ENCODE peak calls at places on chromosome 9, in four cellular contexts. One of them, this sample, is unnamed.

GRCh38 chr9:87513171-87513570 is 15.5 kb downstream of the DAPK1 start:
- DNase-seq in neural progenitor cell: no peak
- DNase-seq in OCI-LY7: no peak
- DNase-seq in SJCRH30: no peak
- DNase-seq in this sample: no peak

GRCh38 chr9:79221084-79221483 is 350.7 kb upstream of the TLE4 start:
- DNase-seq in neural progenitor cell: no peak
- DNase-seq in OCI-LY7: no peak
- DNase-seq in SJCRH30: peak; percentile 77
- DNase-seq in this sample: no peak

GRCh38 chr9:109520475-109521132 is 22.5 kb upstream of the PTPN3 start:
- DNase-seq in neural progenitor cell: peak; percentile 85
- DNase-seq in OCI-LY7: peak; percentile 60
- DNase-seq in SJCRH30: peak; percentile 67
- DNase-seq in this sample: peak; percentile 7

GRCh38 chr9:16652511-16653101 is 217.9 kb downstream of the BNC2 start:
- DNase-seq in neural progenitor cell: no peak
- DNase-seq in OCI-LY7: no peak
- DNase-seq in SJCRH30: no peak
- DNase-seq in this sample: no peak

GRCh38 chr9:125296843-125297372 is 35.3 kb downstream of the GAPVD1 start:
- DNase-seq in neural progenitor cell: no peak
- DNase-seq in OCI-LY7: no peak
- DNase-seq in SJCRH30: no peak
- DNase-seq in this sample: no peak

GRCh38 chr9:32698706-32699277 is 63.3 kb upstream of the TAF1L start:
- DNase-seq in neural progenitor cell: no peak
- DNase-seq in OCI-LY7: no peak
- DNase-seq in SJCRH30: no peak
- DNase-seq in this sample: no peak

GRCh38 chr9:79672236-79672635 is 100.5 kb downstream of the TLE4 start:
- DNase-seq in neural progenitor cell: no peak
- DNase-seq in OCI-LY7: no peak
- DNase-seq in SJCRH30: no peak
- DNase-seq in this sample: no peak

GRCh38 chr9:34684145-34684544 is 6.9 kb downstream of the CCL19 start:
- DNase-seq in neural progenitor cell: no peak
- DNase-seq in OCI-LY7: no peak
- DNase-seq in SJCRH30: no peak
- DNase-seq in this sample: no peak

DNA sequence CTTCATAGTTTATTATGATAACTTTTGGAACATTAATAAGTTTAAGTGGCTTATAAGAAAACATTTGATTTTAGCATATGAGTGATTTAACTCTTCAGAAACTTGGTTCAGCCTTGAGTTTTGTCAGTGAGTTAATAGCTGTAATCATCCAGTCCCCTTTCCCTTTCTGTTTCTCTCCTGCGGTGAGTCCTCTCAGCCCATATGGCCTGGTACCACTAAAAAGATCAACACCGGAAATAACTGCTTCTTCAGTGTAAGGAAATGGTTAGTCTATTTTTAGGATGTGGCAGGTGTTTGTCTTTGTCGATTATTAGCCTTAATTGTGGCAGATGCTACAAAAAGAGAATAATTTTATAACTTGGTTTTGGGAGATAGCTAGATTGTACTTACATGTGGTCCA is 120.2 kb upstream of the GRHPR start:
- DNase-seq in neural progenitor cell: no peak
- DNase-seq in OCI-LY7: peak; percentile 98
- DNase-seq in SJCRH30: no peak
- DNase-seq in this sample: peak; percentile 57
- H3K4me1 ChIP-seq in neural progenitor cell: no peaks in the 10 kb centered on the region
- H3K4me1 ChIP-seq in OCI-LY7: peaks cover 84% of the 10 kb centered on the region
- H3K4me1 ChIP-seq in SJCRH30: no peaks in the 10 kb centered on the region
- H3K4me1 ChIP-seq in this sample: peaks cover 37% of the 10 kb centered on the region

DNA sequence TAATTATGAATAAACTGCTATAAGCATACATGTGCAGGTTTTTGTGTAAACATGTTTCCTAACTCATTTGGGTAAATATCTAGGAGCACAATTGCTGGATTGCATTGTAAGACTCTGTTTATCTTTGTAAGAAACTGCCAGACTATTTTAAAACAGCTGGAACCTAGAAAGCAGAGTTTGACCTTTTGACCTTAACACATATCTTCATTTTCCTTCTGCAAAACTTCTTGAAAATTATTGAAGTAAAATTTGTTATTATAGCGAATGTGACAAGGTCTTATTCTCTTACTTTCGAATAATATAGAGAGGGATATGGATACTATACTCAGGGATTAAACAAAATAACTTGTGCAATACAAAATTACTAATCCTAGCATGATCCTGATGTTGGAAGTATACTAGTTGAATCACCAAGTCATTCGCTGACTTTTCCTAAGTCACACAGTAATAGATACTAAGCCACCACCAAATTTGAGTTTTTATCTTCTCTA is 3.2 kb upstream of the ANXA1 start:
- DNase-seq in neural progenitor cell: no peak
- DNase-seq in OCI-LY7: no peak
- DNase-seq in SJCRH30: no peak
- DNase-seq in this sample: no peak
- H3K4me1 ChIP-seq in neural progenitor cell: peaks cover 10% of the 10 kb centered on the region
- H3K4me1 ChIP-seq in OCI-LY7: peaks cover 3% of the 10 kb centered on the region
- H3K4me1 ChIP-seq in SJCRH30: peaks cover 67% of the 10 kb centered on the region
- H3K4me1 ChIP-seq in this sample: peaks cover 35% of the 10 kb centered on the region

DNA sequence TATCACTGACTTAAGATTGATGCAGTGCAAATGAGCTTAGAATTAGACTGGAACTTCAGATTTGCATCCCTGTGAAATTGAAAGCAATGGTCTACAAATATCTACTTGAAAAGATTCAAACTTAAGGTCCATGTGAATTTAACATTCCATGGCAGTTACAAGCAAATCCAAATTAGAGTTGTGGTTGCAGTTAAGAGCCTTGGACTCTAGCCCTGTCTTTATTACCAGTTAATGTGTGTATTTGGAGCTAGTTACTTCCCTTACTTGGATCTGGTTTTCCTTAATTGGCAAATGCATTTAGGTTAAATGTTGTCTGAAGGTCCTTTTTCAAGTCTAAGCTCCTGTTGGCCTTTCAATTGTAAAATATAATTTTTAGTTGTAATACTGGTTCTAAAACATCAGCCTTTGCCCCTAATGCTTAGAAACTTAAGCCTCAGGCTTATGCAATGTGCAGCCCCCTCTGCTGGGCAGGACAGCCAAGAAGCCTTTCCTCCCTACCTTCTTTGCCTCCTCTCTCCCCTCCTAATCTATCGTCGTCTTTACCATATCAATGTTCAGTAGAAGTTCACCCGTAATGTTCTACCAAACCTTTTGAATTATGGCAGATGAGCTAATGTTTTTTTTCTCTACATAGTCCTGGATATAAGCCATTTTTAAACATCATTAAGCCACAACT is 59.5 kb downstream of the ERMP1 start:
- DNase-seq in neural progenitor cell: peak; percentile 19
- DNase-seq in OCI-LY7: no peak
- DNase-seq in SJCRH30: no peak
- DNase-seq in this sample: no peak
- H3K4me1 ChIP-seq in neural progenitor cell: no peaks in the 10 kb centered on the region
- H3K4me1 ChIP-seq in OCI-LY7: no peaks in the 10 kb centered on the region
- H3K4me1 ChIP-seq in SJCRH30: no peaks in the 10 kb centered on the region
- H3K4me1 ChIP-seq in this sample: no peaks in the 10 kb centered on the region

GRCh38 chr9:134336924-134337323 is 10.7 kb downstream of the RXRA start:
- DNase-seq in neural progenitor cell: no peak
- DNase-seq in OCI-LY7: no peak
- DNase-seq in SJCRH30: no peak
- DNase-seq in this sample: no peak
- H3K4me1 ChIP-seq in neural progenitor cell: peaks cover 8% of the 10 kb centered on the region
- H3K4me1 ChIP-seq in OCI-LY7: no peaks in the 10 kb centered on the region
- H3K4me1 ChIP-seq in SJCRH30: peaks cover 14% of the 10 kb centered on the region
- H3K4me1 ChIP-seq in this sample: no peaks in the 10 kb centered on the region

GRCh38 chr9:96651626-96652025 is 3.5 kb downstream of the PRXL2C start:
- DNase-seq in neural progenitor cell: no peak
- DNase-seq in OCI-LY7: peak; percentile 36
- DNase-seq in SJCRH30: no peak
- DNase-seq in this sample: peak; percentile 14
- H3K4me1 ChIP-seq in neural progenitor cell: no peaks in the 10 kb centered on the region
- H3K4me1 ChIP-seq in OCI-LY7: peaks cover 3% of the 10 kb centered on the region
- H3K4me1 ChIP-seq in SJCRH30: peaks cover 3% of the 10 kb centered on the region
- H3K4me1 ChIP-seq in this sample: peaks cover 18% of the 10 kb centered on the region

DNA sequence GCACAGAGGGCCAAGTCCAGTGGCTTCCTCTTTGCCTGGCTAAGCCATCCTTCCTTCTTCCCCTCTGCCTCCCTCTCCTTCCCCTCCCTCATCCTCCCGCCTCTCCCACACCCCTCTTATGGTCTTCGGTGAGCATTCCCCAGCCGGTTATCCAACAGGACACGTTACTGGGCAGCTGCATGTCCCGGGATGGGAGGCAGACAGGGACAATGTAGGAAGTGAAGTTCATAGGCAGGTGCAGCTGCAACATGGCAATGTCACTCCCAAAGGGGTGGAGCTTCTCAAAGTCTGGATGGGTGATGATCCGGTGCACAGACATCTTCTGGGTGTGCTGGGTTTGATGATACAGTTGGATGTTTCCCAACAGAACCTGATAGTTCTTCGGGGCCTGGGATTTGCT is 71.4 kb upstream of the SPTLC1 start:
- DNase-seq in neural progenitor cell: no peak
- DNase-seq in OCI-LY7: no peak
- DNase-seq in SJCRH30: peak; percentile 77
- DNase-seq in this sample: no peak
- H3K4me1 ChIP-seq in neural progenitor cell: peaks cover 5% of the 10 kb centered on the region
- H3K4me1 ChIP-seq in OCI-LY7: no peaks in the 10 kb centered on the region
- H3K4me1 ChIP-seq in SJCRH30: peaks cover 22% of the 10 kb centered on the region
- H3K4me1 ChIP-seq in this sample: no peaks in the 10 kb centered on the region

This sample was measured in CD4-positive, alpha-beta memory T cell.